ENCODE peak calls at places on chromosomes 2 and 18, in ten cellular contexts. P, U, O, S, K, M, D, A, H and I are unnamed samples.

GRCh38 chr2:146701183-146701582 is 1143.6 kb upstream of the ACVR2A start:
- DNase-seq in P (no peak), U (peak), O (no peak), S (no peak), K (no peak), M (no peak), D (no peak), A (no peak), H (no peak), I (no peak)

GRCh38 chr2:69946351-69947077 is 14.9 kb downstream of the ASPRV1 start:
- DNase-seq in P (no peak), U (no peak), O (no peak), S (peak), K (peak), M (peak), D (peak), A (no peak), H (peak), I (peak)

GRCh38 chr2:191347154-191347553 is 102.0 kb downstream of the MYO1B start:
- DNase-seq in P (no peak), U (no peak), O (no peak), S (no peak), K (no peak), M (no peak), D (no peak), A (no peak), H (no peak), I (no peak)

GRCh38 chr18:53567935-53568574 is 656.4 kb downstream of the MBD2 start:
- DNase-seq in P (no peak), U (peak), O (no peak), S (peak), K (no peak), M (peak), D (no peak), A (no peak), H (peak), I (no peak)

GRCh38 chr18:31563778-31564177 is 27.9 kb upstream of the TTR start:
- DNase-seq in P (no peak), U (no peak), O (no peak), S (no peak), K (no peak), M (no peak), D (no peak), A (no peak), H (no peak), I (no peak)

GRCh38 chr18:76429262-76430126 is 65.5 kb downstream of the ZNF516 start:
- DNase-seq in P (no peak), U (no peak), O (no peak), S (no peak), K (no peak), M (peak), D (no peak), A (no peak), H (no peak), I (no peak)

GRCh38 chr2:80302001-80302464 is 2.5 kb downstream of the LRRTM1 start:
- DNase-seq in P (no peak), U (peak), O (no peak), S (no peak), K (no peak), M (no peak), D (no peak), A (no peak), H (no peak), I (no peak)

GRCh38 chr2:233460726-233461431 is 105.7 kb downstream of the USP40 start:
- DNase-seq in P (no peak), U (no peak), O (no peak), S (no peak), K (no peak), M (no peak), D (no peak), A (peak), H (no peak), I (peak)

GRCh38 chr18:65938592-65939372 is 188.0 kb downstream of the CDH7 start:
- DNase-seq in P (no peak), U (peak), O (no peak), S (no peak), K (no peak), M (peak), D (no peak), A (peak), H (no peak), I (no peak)

DNA sequence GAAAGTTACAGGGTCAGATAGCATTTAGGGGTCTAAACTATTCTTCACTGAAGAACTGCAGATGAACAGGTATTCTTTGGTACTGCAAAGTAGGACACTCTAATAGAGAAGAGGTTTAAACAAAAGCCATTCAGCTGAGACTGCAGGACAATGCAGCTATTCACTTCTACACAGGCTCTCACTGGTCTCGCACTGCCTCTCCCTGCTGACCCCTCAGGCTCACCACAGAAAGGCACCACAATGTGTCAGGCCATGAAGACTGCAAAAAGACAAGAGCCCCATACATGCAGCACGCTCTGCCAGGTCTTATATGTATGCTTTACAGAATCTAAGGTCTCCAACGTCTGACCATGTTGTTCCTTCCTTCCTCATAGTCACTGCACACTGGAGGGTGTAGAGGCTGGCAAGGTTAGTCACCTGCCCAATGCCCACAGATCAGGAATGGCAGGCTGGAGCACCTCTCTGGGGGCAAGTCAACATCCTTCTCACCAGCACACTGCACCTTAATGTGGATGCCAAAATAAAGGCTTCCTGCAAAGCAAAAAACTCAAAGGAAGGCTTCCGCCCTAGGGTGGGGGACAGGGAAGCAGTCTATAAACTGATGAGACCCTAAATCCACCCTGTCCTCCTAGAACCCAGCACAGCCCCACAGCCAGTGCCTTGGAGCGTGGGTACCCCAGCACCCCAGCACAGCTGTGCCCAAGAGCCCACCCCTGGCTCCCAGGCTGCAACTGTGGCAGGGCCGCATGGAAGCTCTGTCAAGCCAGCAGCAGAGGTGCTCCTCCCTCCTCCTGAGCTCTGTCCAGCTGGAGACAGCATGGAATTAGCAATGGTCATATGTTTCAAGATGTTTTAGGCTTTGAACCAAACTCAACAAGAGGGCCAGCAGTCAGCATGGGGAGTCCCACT is 10.7 kb upstream of the RNU4ATAC start:
- DNase-seq in P (no peak), U (no peak), O (no peak), S (no peak), K (no peak), M (peak), D (no peak), A (no peak), H (no peak), I (no peak)
- TF ChIP-seq CTCF in P (no peak), U (no peak), O (no peak), S (no peak), K (no peak), M (no peak), D (no peak), A (no peak), H (no peak), I (no peak)

GRCh38 chr18:35371412-35372195 is 5.5 kb downstream of the ZNF396 start:
- DNase-seq in P (no peak), U (no peak), O (no peak), S (no peak), K (no peak), M (peak), D (no peak), A (no peak), H (peak), I (no peak)

GRCh38 chr18:35379421-35379820 is 2.3 kb upstream of the ZNF396 start:
- DNase-seq in P (no peak), U (no peak), O (no peak), S (no peak), K (no peak), M (no peak), D (no peak), A (no peak), H (no peak), I (no peak)

GRCh38 chr18:35376393-35376741 is 770 bp downstream of the ZNF396 start:
- DNase-seq in P (peak), U (peak), O (no peak), S (peak), K (no peak), M (no peak), D (no peak), A (peak), H (no peak), I (peak)

GRCh38 chr18:35378206-35378795 is 1.2 kb upstream of the ZNF396 start:
- DNase-seq in P (no peak), U (no peak), O (no peak), S (no peak), K (no peak), M (peak), D (no peak), A (no peak), H (peak), I (no peak)

GRCh38 chr18:35376742-35377695 is at the start of gene ZNF396:
- DNase-seq in P (peak), U (peak), O (peak), S (peak), K (peak), M (peak), D (peak), A (peak), H (no peak), I (peak)
- TF ChIP-seq CTCF in P (no peak), U (no peak), O (no peak), S (no peak), K (no peak), M (no peak), D (no peak), A (no peak), H (no peak), I (no peak)

GRCh38 chr2:85718006-85718391 is 23.8 kb downstream of the GNLY start:
- DNase-seq in P (no peak), U (no peak), O (no peak), S (no peak), K (no peak), M (no peak), D (no peak), A (no peak), H (no peak), I (no peak)
- TF ChIP-seq CTCF in P (no peak), U (no peak), O (no peak), S (no peak), K (no peak), M (no peak), D (no peak), A (no peak), H (peak), I (no peak)

DNA sequence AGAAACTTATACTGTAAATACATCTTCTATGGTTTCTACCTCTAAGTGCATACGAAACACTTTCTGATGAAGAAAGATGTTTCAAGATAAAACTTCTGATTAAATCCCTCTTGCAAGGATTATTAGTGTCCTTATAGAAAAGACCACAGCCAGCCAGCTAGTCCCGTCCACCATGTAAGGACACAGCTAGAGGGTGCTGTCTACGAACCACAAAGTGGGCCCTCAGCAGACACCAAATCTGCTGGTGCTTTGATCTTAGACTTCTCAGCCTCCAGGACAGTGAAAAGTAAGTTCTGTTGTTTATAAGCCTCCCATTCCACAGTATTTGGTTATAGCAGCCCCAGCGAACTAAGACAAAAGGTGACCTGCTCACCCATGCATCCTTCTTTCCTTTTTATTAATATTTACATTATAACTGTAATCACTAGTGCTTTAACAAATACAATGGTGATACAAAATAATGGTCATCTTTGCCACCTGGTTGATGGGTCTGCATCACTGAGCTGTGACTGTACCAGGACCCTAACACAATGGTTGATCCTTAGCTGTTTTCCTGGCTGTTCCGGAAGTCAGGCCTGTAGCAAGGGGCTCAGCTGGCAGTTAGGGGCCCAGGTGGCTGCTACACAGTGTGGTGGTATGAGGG is 108.4 kb upstream of the SMAD7 start:
- DNase-seq in P (no peak), U (peak), O (no peak), S (no peak), K (no peak), M (no peak), D (no peak), A (no peak), H (no peak), I (no peak)
- TF ChIP-seq CTCF in P (peak), U (peak), O (no peak), S (peak), K (no peak), M (peak), D (no peak), A (no peak), H (peak), I (no peak)

GRCh38 chr2:65800998-65801397 is 368.6 kb upstream of the SPRED2 start:
- DNase-seq in P (no peak), U (peak), O (no peak), S (no peak), K (no peak), M (peak), D (no peak), A (peak), H (no peak), I (peak)
- TF ChIP-seq CTCF in P (peak), U (peak), O (peak), S (no peak), K (no peak), M (peak), D (no peak), A (peak), H (peak), I (no peak)